ENCODE peak calls at places on chromosomes 13 and 19, in five cellular contexts. X is IMR-90, W is H1, C is trophoblast cell, Y is mesenchymal stem cell. B is an unnamed sample.

GRCh38 chr13:79475569-79475968 is 5.4 kb upstream of the NDFIP2 start:
- DNase-seq in Y (no peak), W (no peak), C (no peak), X (no peak), B (no peak)

GRCh38 chr19:50911206-50912101 is at the start of gene KLK4:
- DNase-seq in Y (no peak), C (no peak), X (no peak), W (no peak), B (no peak)

GRCh38 chr13:107545946-107546502 is 669.3 kb downstream of the LIG4 start:
- DNase-seq in X (no peak), Y (no peak), C (no peak), W (no peak), B (no peak)

GRCh38 chr13:113601166-113602070 is 16.9 kb downstream of the TFDP1 start:
- DNase-seq in Y (no peak), C (no peak), W (no peak), X (no peak), B (no peak)

GRCh38 chr13:39364797-39365468 is 238.1 kb downstream of the LHFPL6 start:
- DNase-seq in Y (peak; percentile 37), C (peak; percentile 57), W (no peak), X (peak; percentile 48), B (no peak)

GRCh38 chr13:113862766-113863510 is 938 bp downstream of the GAS6 start:
- DNase-seq in C (peak; percentile 57), Y (peak; percentile 43), X (no peak), W (no peak), B (no peak)

GRCh38 chr13:43325636-43326035 is 302.2 kb downstream of the DNAJC15 start:
- DNase-seq in Y (no peak), C (no peak), W (no peak), X (no peak), B (no peak)

GRCh38 chr13:45674908-45675307 is 27.2 kb upstream of the CBY2 start:
- DNase-seq in W (no peak), X (peak; percentile 52), C (no peak), Y (peak; percentile 18), B (peak; percentile 9)

GRCh38 chr19:50564229-50565105 is 3.8 kb downstream of the LRRC4B start:
- DNase-seq in W (no peak), Y (no peak), X (no peak), C (no peak), B (no peak)

GRCh38 chr19:9857076-9857721 is 22.1 kb downstream of the PIN1 start:
- DNase-seq in C (no peak), W (no peak), X (no peak), Y (no peak), B (no peak)

GRCh38 chr19:38769635-38770211 is 3.6 kb downstream of the LGALS7 start:
- DNase-seq in W (no peak), Y (peak; percentile 24), C (peak; percentile 84), X (peak; percentile 38), B (no peak)

GRCh38 chr19:4375620-4376228 is 24.6 kb downstream of the SH3GL1 start:
- DNase-seq in W (no peak), C (peak; percentile 86), X (peak; percentile 81), Y (peak; percentile 83), B (no peak)

GRCh38 chr19:39004403-39004802 is 27.9 kb downstream of the FBXO27 start:
- DNase-seq in W (no peak), Y (no peak), X (no peak), C (no peak), B (no peak)

GRCh38 chr13:72960114-72960513 is 98.7 kb upstream of the KLF5 start:
- DNase-seq in X (no peak), W (no peak), C (no peak), Y (no peak), B (no peak)

GRCh38 chr13:35879111-35879510 is 252.1 kb downstream of the DCLK1 start:
- DNase-seq in Y (no peak), W (no peak), C (no peak), X (no peak), B (no peak)

GRCh38 chr13:110334256-110334655 is 27.2 kb downstream of the COL4A2 start:
- DNase-seq in X (peak; percentile 76), C (peak; percentile 99), Y (peak; percentile 74), W (no peak), B (no peak)

GRCh38 chr19:18514800-18515682 is 6.8 kb downstream of the ELL start:
- DNase-seq in Y (peak; percentile 98), W (no peak), X (peak; percentile 67), C (peak; percentile 100), B (no peak)

GRCh38 chr13:27043013-27043412 is 128.6 kb downstream of the USP12 start:
- DNase-seq in C (peak; percentile 70), Y (peak; percentile 98), X (peak; percentile 98), W (peak; percentile 19), B (no peak)

GRCh38 chr19:46716013-46716671 is 772 bp downstream of the PRKD2 start:
- DNase-seq in W (no peak), X (no peak), C (no peak), Y (peak; percentile 37), B (no peak)

GRCh38 chr19:58196911-58197616 is 14.2 kb downstream of the ZNF274 start:
- DNase-seq in C (no peak), X (peak; percentile 13), Y (peak; percentile 56), W (no peak), B (no peak)

GRCh38 chr13:50123002-50123401 is 107.8 kb downstream of the KCNRG start:
- DNase-seq in X (no peak), C (no peak), W (no peak), Y (no peak), B (no peak)

GRCh38 chr13:77492982-77493381 is 42.5 kb upstream of the SCEL start:
- DNase-seq in Y (no peak), X (no peak), C (peak; percentile 46), W (no peak), B (no peak)

GRCh38 chr13:51645154-51645650 is 60.9 kb downstream of the WDFY2 start:
- DNase-seq in W (no peak), X (peak; percentile 57), C (peak; percentile 73), Y (peak; percentile 96), B (no peak)
- H3K4me3 ChIP-seq in W (no peak overlapping the region), X (no peak overlapping the region), C (no peak overlapping the region), Y (no peak overlapping the region), B (no peak overlapping the region)

DNA sequence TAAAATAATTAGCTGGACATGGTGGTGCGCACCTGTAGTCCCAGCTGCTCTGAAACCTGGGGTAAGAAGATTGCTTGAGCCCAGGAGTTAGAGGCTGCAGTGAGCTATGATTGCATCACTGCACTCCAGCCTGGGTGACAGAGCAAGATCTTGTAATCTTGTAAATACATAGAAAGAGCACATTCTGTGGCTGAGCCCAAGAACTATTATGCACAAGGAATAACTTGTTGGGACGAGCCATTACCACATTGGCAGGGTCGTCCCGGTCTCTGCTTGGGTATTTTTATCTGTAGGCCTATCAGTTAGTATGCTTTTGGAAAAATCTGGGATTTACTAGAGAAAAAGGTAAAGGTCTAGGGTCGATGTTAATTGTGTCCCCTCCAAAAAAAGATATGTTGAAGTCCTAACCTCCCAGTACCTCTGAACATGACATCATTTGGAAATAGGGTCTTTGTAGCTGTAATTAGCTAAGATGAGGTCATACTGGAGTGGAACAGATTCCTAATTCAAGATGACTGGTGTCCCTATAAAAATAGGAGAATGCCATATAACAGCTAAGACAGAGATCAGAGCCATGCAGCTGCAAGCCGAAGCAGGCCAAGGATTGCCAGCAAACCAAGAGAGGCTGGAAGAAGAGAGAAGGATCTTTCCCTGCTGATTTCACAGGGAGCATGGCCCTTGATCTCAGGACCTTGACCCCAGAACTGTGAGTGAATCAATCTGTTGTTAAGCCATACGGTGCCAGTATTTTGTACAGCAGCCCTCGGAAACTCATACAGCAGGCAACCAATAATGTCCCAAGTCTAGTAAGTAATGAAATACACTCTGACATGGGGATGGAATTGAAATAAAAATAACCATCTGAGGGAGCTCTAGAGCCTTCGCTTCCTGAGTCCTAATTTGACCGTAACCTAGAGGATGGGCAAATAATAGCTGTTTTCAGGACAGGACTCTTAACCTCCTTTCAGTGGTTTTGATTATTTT is 77.0 kb downstream of the TM9SF2 start:
- DNase-seq in C (no peak), Y (peak; percentile 8), W (no peak), X (no peak), B (no peak)
- H3K4me2 ChIP-seq in C (no peak overlapping the region), Y (no peak overlapping the region), W (no peak overlapping the region), X (no peak overlapping the region), B (no peak overlapping the region)

GRCh38 chr19:42089191-42089750 is 13.3 kb downstream of the ZNF574 start:
- DNase-seq in Y (no peak), W (no peak), X (no peak), C (no peak), B (no peak)

GRCh38 chr19:42088471-42089190 is 12.7 kb downstream of the ZNF574 start:
- DNase-seq in C (no peak), X (peak; percentile 81), W (no peak), Y (peak; percentile 79), B (no peak)

GRCh38 chr19:42091300-42092266 is 15.6 kb downstream of the ZNF574 start:
- DNase-seq in X (peak; percentile 64), C (no peak), Y (no peak), W (no peak), B (no peak)

GRCh38 chr19:42090687-42091086 is 14.7 kb downstream of the ZNF574 start:
- DNase-seq in X (no peak), Y (no peak), W (no peak), C (no peak), B (no peak)

GRCh38 chr19:42089772-42090171 is 13.8 kb downstream of the ZNF574 start:
- DNase-seq in X (no peak), W (no peak), Y (no peak), C (no peak), B (no peak)
- H3K14ac ChIP-seq in X (no peak overlapping the region), W (no peak overlapping the region), Y (no peak overlapping the region), C (no peak overlapping the region), B (no peak overlapping the region)

DNA sequence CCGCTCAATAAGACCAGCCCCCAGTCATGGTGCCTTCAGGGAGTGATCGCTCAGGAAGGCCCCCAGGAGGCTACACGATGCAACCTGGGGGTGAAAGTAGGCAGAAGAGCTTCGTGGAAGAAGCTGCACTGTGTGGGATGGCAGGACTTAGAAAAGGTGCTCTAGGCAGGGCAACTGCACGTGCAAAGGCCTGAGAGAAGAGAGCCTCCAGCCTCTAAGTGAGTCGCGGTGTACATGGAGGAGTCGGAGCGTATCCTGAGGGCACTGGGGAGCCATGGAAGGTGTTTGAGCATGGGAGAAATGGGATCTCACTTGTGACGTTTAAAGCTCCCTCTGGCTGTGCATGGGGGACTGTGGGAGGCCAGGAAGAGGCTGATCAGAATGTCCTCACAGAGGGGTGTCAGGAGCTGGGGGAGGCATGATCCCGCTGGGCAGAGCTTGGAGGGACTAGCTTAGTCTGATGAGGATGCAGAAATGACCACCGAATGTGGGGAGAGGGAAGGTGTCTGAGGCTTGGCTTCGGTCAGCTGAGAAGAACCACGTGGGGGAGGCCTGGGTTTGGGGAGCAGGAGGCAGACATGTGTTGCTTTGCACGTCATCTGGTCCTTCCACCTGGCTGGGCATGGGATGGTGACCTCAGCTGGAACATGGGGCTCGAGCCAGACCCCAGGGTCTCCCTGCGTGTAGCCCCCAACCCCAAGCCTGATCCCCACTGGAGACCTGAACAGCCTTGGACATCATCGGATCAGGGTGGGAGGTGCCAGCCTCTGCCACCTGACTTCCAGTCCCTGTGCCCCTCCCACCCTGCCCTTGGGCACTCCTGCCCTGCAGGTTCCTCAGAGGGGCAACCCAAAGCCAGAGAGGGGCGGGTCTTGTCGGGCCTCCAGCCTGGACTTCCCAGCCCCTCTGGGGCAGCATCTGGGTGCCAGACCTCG is 1.1 kb downstream of the APC2 start:
- DNase-seq in X (no peak), W (no peak), C (no peak), Y (no peak), B (no peak)
- H3K4me3 ChIP-seq in X (no peak overlapping the region), W (no peak overlapping the region), C (no peak overlapping the region), Y (no peak overlapping the region), B (peak overlapping the region; percentile 77)

GRCh38 chr19:35784401-35785086 is 9.2 kb downstream of the ARHGAP33 start:
- DNase-seq in W (peak; percentile 75), X (no peak), C (no peak), Y (no peak), B (no peak)
- H3K4me2 ChIP-seq in W (peak overlapping the region; percentile 67), X (no peak overlapping the region), C (peak overlapping the region; percentile 13), Y (no peak overlapping the region), B (peak overlapping the region; percentile 40)